ENCODE peak calls at places on chromosome 12, in nine cellular contexts. I is A549, A is ovary, U is transverse colon, F is sigmoid colon, G is H1, C is tibial nerve, P is esophagus muscularis mucosa, D is upper lobe of left lung. B is an unnamed sample.

GRCh38 chr12:55112378-55112777 is 13.8 kb upstream of the OR9K2 start:
- DNase-seq in I (no peak), A (no peak), U (no peak), F (no peak), G (no peak), C (no peak), P (no peak), D (no peak), B (no peak)

GRCh38 chr12:116489116-116489515 is 70.1 kb upstream of the MAP1LC3B2 start:
- DNase-seq in I (no peak), A (no peak), U (no peak), F (no peak), G (no peak), C (no peak), P (no peak), D (no peak), B (no peak)

GRCh38 chr12:100671396-100672074 is 98.1 kb downstream of the GAS2L3 start:
- DNase-seq in I (no peak), A (no peak), U (no peak), F (no peak), G (no peak), C (no peak), P (no peak), D (no peak), B (no peak)

GRCh38 chr12:41189395-41190251 is 1.5 kb downstream of the PDZRN4 start:
- DNase-seq in I (no peak), A (no peak), U (peak), F (peak), G (no peak), C (peak), P (no peak), D (no peak), B (no peak)

GRCh38 chr12:112340983-112341840 is 41.0 kb downstream of the HECTD4 start:
- DNase-seq in I (no peak), A (no peak), U (no peak), F (no peak), G (no peak), C (no peak), P (no peak), D (no peak), B (no peak)

GRCh38 chr12:58922849-58923248 is 2.5 kb upstream of the LRIG3 start:
- DNase-seq in I (no peak), A (no peak), U (no peak), F (no peak), G (no peak), C (no peak), P (no peak), D (no peak), B (no peak)

GRCh38 chr12:30996255-30996654 is 69.7 kb downstream of the TSPAN11 start:
- DNase-seq in I (no peak), A (no peak), U (no peak), F (no peak), G (no peak), C (no peak), P (no peak), D (no peak), B (no peak)

GRCh38 chr12:5684989-5685388 is 253.1 kb downstream of the NTF3 start:
- DNase-seq in I (no peak), A (no peak), U (no peak), F (no peak), G (no peak), C (no peak), P (no peak), D (peak), B (no peak)

GRCh38 chr12:47715393-47715876 is 9.6 kb upstream of the RPAP3 start:
- DNase-seq in I (peak), A (peak), U (peak), F (peak), G (no peak), C (peak), P (peak), D (peak), B (peak)

GRCh38 chr12:42473130-42473529 is 116.4 kb downstream of the PRICKLE1 start:
- DNase-seq in I (no peak), A (no peak), U (no peak), F (no peak), G (no peak), C (no peak), P (no peak), D (no peak), B (no peak)

GRCh38 chr12:122078141-122079037 is at the start of gene MLXIP:
- DNase-seq in I (peak), A (peak), U (peak), F (peak), G (peak), C (peak), P (peak), D (peak), B (peak)

GRCh38 chr12:96886998-96887677 is 19.9 kb upstream of the NEDD1 start:
- DNase-seq in I (no peak), A (peak), U (no peak), F (no peak), G (no peak), C (no peak), P (no peak), D (no peak), B (peak)

GRCh38 chr12:103742349-103742784 is 98.7 kb downstream of the NT5DC3 start:
- DNase-seq in I (no peak), A (no peak), U (peak), F (no peak), G (no peak), C (no peak), P (no peak), D (no peak), B (peak)

GRCh38 chr12:100339071-100339470 is 17.8 kb upstream of the SLC17A8 start:
- DNase-seq in I (no peak), A (no peak), U (no peak), F (no peak), G (no peak), C (no peak), P (no peak), D (no peak), B (no peak)

GRCh38 chr12:120590741-120591407 is 9.7 kb upstream of the POP5 start:
- DNase-seq in I (no peak), A (no peak), U (peak), F (no peak), G (no peak), C (no peak), P (no peak), D (no peak), B (peak)

GRCh38 chr12:52081263-52081733 is 1.8 kb downstream of the SMIM41 start:
- DNase-seq in I (no peak), A (peak), U (no peak), F (peak), G (no peak), C (no peak), P (no peak), D (no peak), B (no peak)

GRCh38 chr12:119384340-119384739 is 49.8 kb downstream of the CCDC60 start:
- DNase-seq in I (no peak), A (no peak), U (no peak), F (no peak), G (no peak), C (no peak), P (no peak), D (no peak), B (no peak)
- TF ChIP-seq EP300 in I (no peak), A (no peak), U (no peak), F (no peak), G (no peak), C (no peak), P (no peak), D (no peak), B (no peak)

GRCh38 chr12:1195513-1195912 is 204.5 kb downstream of the ERC1 start:
- DNase-seq in I (no peak), A (no peak), U (no peak), F (no peak), G (no peak), C (no peak), P (no peak), D (no peak), B (no peak)
- TF ChIP-seq EP300 in I (no peak), A (no peak), U (no peak), F (no peak), G (no peak), C (no peak), P (no peak), D (no peak), B (no peak)

GRCh38 chr12:98503593-98504367 is 11.6 kb upstream of the TMPO start:
- DNase-seq in I (peak), A (peak), U (peak), F (peak), G (peak), C (peak), P (peak), D (peak), B (peak)

GRCh38 chr12:98498635-98499034 is 16.8 kb upstream of the TMPO start:
- DNase-seq in I (no peak), A (no peak), U (no peak), F (no peak), G (no peak), C (no peak), P (no peak), D (no peak), B (no peak)

GRCh38 chr12:98504368-98504617 is 11.1 kb upstream of the TMPO start:
- DNase-seq in I (peak), A (no peak), U (no peak), F (no peak), G (no peak), C (no peak), P (no peak), D (no peak), B (no peak)

GRCh38 chr12:98499668-98500456 is 15.5 kb upstream of the TMPO start:
- DNase-seq in I (no peak), A (no peak), U (no peak), F (no peak), G (no peak), C (no peak), P (no peak), D (no peak), B (no peak)

DNA sequence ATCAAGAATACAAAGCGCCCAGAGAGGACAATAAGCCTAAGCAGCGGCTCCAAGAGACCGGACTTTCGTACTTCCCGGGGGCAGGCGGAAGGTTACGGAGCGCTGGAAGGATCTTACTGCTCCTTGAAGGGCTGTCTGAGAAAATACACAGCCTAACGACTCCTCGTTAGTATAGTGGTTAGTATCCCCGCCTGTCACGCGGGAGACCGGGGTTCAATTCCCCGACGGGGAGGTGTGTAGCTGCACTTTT is 12.1 kb upstream of the TMPO start:
- DNase-seq in I (peak), A (peak), U (peak), F (peak), G (peak), C (peak), P (peak), D (peak), B (peak)
- TF ChIP-seq EP300 in I (no peak), A (no peak), U (no peak), F (no peak), G (no peak), C (peak), P (no peak), D (no peak), B (no peak)

GRCh38 chr12:27554421-27555186 is 30.6 kb downstream of the PPFIBP1 start:
- DNase-seq in I (no peak), A (peak), U (peak), F (peak), G (no peak), C (peak), P (no peak), D (no peak), B (no peak)
- TF ChIP-seq EP300 in I (no peak), A (no peak), U (no peak), F (no peak), G (no peak), C (no peak), P (no peak), D (no peak), B (no peak)

GRCh38 chr12:11202811-11203210 is 16.1 kb upstream of the TAS2R42 start:
- DNase-seq in I (no peak), A (no peak), U (no peak), F (no peak), G (no peak), C (no peak), P (no peak), D (no peak), B (no peak)
- TF ChIP-seq EP300 in I (no peak), A (no peak), U (no peak), F (no peak), G (no peak), C (no peak), P (no peak), D (no peak), B (no peak)

DNA sequence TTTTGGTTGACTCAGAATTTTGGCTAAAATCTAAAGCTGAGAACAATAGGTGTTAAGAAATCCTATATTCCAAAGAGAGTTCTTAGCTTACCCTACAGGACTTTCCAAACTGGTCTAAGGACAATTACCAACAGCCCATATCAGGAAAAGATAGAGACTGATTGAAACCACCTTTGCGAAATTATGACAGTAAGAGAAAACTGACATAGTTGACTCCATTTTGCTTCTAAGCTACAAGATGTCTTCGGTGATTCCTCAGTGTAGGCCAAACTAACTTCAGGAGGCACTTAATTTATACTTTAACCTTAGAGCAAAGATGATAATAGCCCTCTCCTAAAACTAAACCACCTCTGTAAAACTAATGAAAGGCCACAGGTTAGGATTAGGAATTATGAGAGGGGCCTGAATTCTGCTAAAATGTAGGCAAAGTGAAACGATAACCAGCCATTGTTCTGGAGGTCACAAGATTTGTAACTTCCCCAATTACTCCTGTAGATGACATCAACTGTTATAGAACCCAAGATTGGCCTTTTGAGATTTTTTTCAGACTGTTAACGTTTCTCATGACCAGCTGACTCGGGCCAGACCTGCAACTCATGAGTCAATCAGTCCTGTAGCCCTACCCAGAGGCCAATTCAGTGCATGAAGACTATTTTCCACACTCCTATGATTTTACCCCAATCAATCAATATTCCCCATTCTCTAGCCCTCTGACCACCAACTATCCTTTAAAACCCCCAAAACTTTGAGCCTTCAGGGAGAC is 43.0 kb downstream of the KLRG1 start:
- DNase-seq in I (no peak), A (no peak), U (no peak), F (no peak), G (no peak), C (no peak), P (no peak), D (peak), B (no peak)
- TF ChIP-seq EP300 in I (no peak), A (no peak), U (no peak), F (no peak), G (no peak), C (no peak), P (no peak), D (no peak), B (no peak)

B was measured in stomach.